ENCODE peak calls at places on chromosomes 3 and 15, in ten cellular contexts. One of them, this sample, is unnamed.
A peak's percentile ranks its signal among the peaks of the same experiment; 100 is the strongest.

GRCh38 chr15:95119041-95119440 is 887.7 kb downstream of the MCTP2 start:
- DNase-seq in A549: no peak
- DNase-seq in neuronal stem cell: no peak
- DNase-seq in aorta: no peak
- DNase-seq in fibroblast of lung: no peak
- DNase-seq in right cardiac atrium: no peak
- DNase-seq in NT2/D1: no peak
- DNase-seq in body of pancreas: no peak
- DNase-seq in H9: no peak
- DNase-seq in tibial artery: no peak
- DNase-seq in this sample: no peak

GRCh38 chr3:63655519-63655918 is 3.0 kb downstream of the SNTN start:
- DNase-seq in A549: no peak
- DNase-seq in neuronal stem cell: no peak
- DNase-seq in aorta: no peak
- DNase-seq in fibroblast of lung: peak; percentile 98
- DNase-seq in right cardiac atrium: no peak
- DNase-seq in NT2/D1: no peak
- DNase-seq in body of pancreas: no peak
- DNase-seq in H9: no peak
- DNase-seq in tibial artery: no peak
- DNase-seq in this sample: no peak

GRCh38 chr3:100525753-100526612 is 33.6 kb downstream of the TMEM45A start:
- DNase-seq in A549: no peak
- DNase-seq in neuronal stem cell: no peak
- DNase-seq in aorta: peak; percentile 51
- DNase-seq in fibroblast of lung: peak; percentile 98
- DNase-seq in right cardiac atrium: peak; percentile 18
- DNase-seq in NT2/D1: no peak
- DNase-seq in body of pancreas: peak; percentile 22
- DNase-seq in H9: no peak
- DNase-seq in tibial artery: no peak
- DNase-seq in this sample: no peak

GRCh38 chr3:128076783-128077624 is 24.8 kb downstream of the SEC61A1 start:
- DNase-seq in A549: no peak
- DNase-seq in neuronal stem cell: no peak
- DNase-seq in aorta: peak; percentile 79
- DNase-seq in fibroblast of lung: no peak
- DNase-seq in right cardiac atrium: peak; percentile 86
- DNase-seq in NT2/D1: no peak
- DNase-seq in body of pancreas: peak; percentile 39
- DNase-seq in H9: no peak
- DNase-seq in tibial artery: no peak
- DNase-seq in this sample: peak; percentile 28

GRCh38 chr15:69610858-69611257 is 158.2 kb downstream of the RPLP1 start:
- DNase-seq in A549: no peak
- DNase-seq in neuronal stem cell: no peak
- DNase-seq in aorta: no peak
- DNase-seq in fibroblast of lung: no peak
- DNase-seq in right cardiac atrium: no peak
- DNase-seq in NT2/D1: no peak
- DNase-seq in body of pancreas: no peak
- DNase-seq in H9: peak; percentile 8
- DNase-seq in tibial artery: no peak
- DNase-seq in this sample: no peak

GRCh38 chr3:21718161-21718765 is 32.7 kb downstream of the ZNF385D start:
- DNase-seq in A549: no peak
- DNase-seq in neuronal stem cell: no peak
- DNase-seq in aorta: no peak
- DNase-seq in fibroblast of lung: peak; percentile 100
- DNase-seq in right cardiac atrium: no peak
- DNase-seq in NT2/D1: no peak
- DNase-seq in body of pancreas: no peak
- DNase-seq in H9: no peak
- DNase-seq in tibial artery: no peak
- DNase-seq in this sample: no peak

GRCh38 chr15:83268147-83268546 is 16.3 kb downstream of the BNC1 start:
- DNase-seq in A549: no peak
- DNase-seq in neuronal stem cell: no peak
- DNase-seq in aorta: no peak
- DNase-seq in fibroblast of lung: no peak
- DNase-seq in right cardiac atrium: no peak
- DNase-seq in NT2/D1: no peak
- DNase-seq in body of pancreas: no peak
- DNase-seq in H9: no peak
- DNase-seq in tibial artery: no peak
- DNase-seq in this sample: no peak

GRCh38 chr15:73319460-73320245 is 49.1 kb downstream of the HCN4 start:
- DNase-seq in A549: no peak
- DNase-seq in neuronal stem cell: no peak
- DNase-seq in aorta: no peak
- DNase-seq in fibroblast of lung: no peak
- DNase-seq in right cardiac atrium: no peak
- DNase-seq in NT2/D1: no peak
- DNase-seq in body of pancreas: no peak
- DNase-seq in H9: no peak
- DNase-seq in tibial artery: no peak
- DNase-seq in this sample: no peak

GRCh38 chr15:93948728-93949127 is 282.6 kb upstream of the MCTP2 start:
- DNase-seq in A549: no peak
- DNase-seq in neuronal stem cell: no peak
- DNase-seq in aorta: no peak
- DNase-seq in fibroblast of lung: no peak
- DNase-seq in right cardiac atrium: no peak
- DNase-seq in NT2/D1: no peak
- DNase-seq in body of pancreas: no peak
- DNase-seq in H9: no peak
- DNase-seq in tibial artery: no peak
- DNase-seq in this sample: no peak

GRCh38 chr3:151101270-151101954 is 15.9 kb downstream of the MED12L start:
- DNase-seq in A549: no peak
- DNase-seq in neuronal stem cell: no peak
- DNase-seq in aorta: no peak
- DNase-seq in fibroblast of lung: no peak
- DNase-seq in right cardiac atrium: peak; percentile 44
- DNase-seq in NT2/D1: no peak
- DNase-seq in body of pancreas: no peak
- DNase-seq in H9: no peak
- DNase-seq in tibial artery: no peak
- DNase-seq in this sample: no peak

GRCh38 chr3:151096697-151097096 is 11.2 kb downstream of the MED12L start:
- DNase-seq in A549: no peak
- DNase-seq in neuronal stem cell: no peak
- DNase-seq in aorta: no peak
- DNase-seq in fibroblast of lung: no peak
- DNase-seq in right cardiac atrium: no peak
- DNase-seq in NT2/D1: no peak
- DNase-seq in body of pancreas: no peak
- DNase-seq in H9: no peak
- DNase-seq in tibial artery: no peak
- DNase-seq in this sample: no peak

GRCh38 chr3:151100076-151100475 is 14.6 kb downstream of the MED12L start:
- DNase-seq in A549: no peak
- DNase-seq in neuronal stem cell: no peak
- DNase-seq in aorta: no peak
- DNase-seq in fibroblast of lung: no peak
- DNase-seq in right cardiac atrium: no peak
- DNase-seq in NT2/D1: no peak
- DNase-seq in body of pancreas: no peak
- DNase-seq in H9: no peak
- DNase-seq in tibial artery: no peak
- DNase-seq in this sample: no peak
- H3K4me1 ChIP-seq in A549: no peaks in the 10 kb centered on the region
- H3K4me1 ChIP-seq in neuronal stem cell: no peaks in the 10 kb centered on the region
- H3K4me1 ChIP-seq in aorta: no peaks in the 10 kb centered on the region
- H3K4me1 ChIP-seq in fibroblast of lung: no peaks in the 10 kb centered on the region
- H3K4me1 ChIP-seq in right cardiac atrium: no peaks in the 10 kb centered on the region
- H3K4me1 ChIP-seq in NT2/D1: peaks cover 3% of the 10 kb centered on the region
- H3K4me1 ChIP-seq in body of pancreas: no peaks in the 10 kb centered on the region
- H3K4me1 ChIP-seq in H9: peaks cover 6% of the 10 kb centered on the region
- H3K4me1 ChIP-seq in tibial artery: no peaks in the 10 kb centered on the region
- H3K4me1 ChIP-seq in this sample: peaks cover 36% of the 10 kb centered on the region

DNA sequence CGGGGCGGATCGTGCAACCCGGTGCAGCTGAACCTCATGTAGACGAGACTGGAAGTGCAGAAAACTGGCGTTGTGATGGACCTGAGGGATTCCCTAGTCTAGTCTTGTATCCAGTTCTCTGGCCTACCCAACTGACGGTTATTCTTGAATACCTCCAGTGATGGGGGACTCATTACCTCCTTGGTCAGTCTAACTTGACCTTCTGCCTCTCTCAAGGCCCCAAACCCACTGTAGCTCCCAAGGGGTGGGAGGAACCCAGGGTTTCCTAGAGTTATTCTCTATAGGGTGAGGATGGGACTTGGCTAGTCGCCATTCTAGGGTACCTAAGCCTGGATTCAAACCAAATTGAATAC is 11.4 kb downstream of the PAK6 start:
- DNase-seq in A549: no peak
- DNase-seq in neuronal stem cell: no peak
- DNase-seq in aorta: peak; percentile 19
- DNase-seq in fibroblast of lung: no peak
- DNase-seq in right cardiac atrium: no peak
- DNase-seq in NT2/D1: no peak
- DNase-seq in body of pancreas: no peak
- DNase-seq in H9: no peak
- DNase-seq in tibial artery: no peak
- DNase-seq in this sample: no peak
- H3K4me1 ChIP-seq in A549: no peaks in the 10 kb centered on the region
- H3K4me1 ChIP-seq in neuronal stem cell: peaks cover 10% of the 10 kb centered on the region
- H3K4me1 ChIP-seq in aorta: no peaks in the 10 kb centered on the region
- H3K4me1 ChIP-seq in fibroblast of lung: no peaks in the 10 kb centered on the region
- H3K4me1 ChIP-seq in right cardiac atrium: peaks cover 8% of the 10 kb centered on the region
- H3K4me1 ChIP-seq in NT2/D1: peaks cover 6% of the 10 kb centered on the region
- H3K4me1 ChIP-seq in body of pancreas: peaks cover 32% of the 10 kb centered on the region
- H3K4me1 ChIP-seq in H9: no peaks in the 10 kb centered on the region
- H3K4me1 ChIP-seq in tibial artery: peaks cover 40% of the 10 kb centered on the region
- H3K4me1 ChIP-seq in this sample: peaks cover 2% of the 10 kb centered on the region

GRCh38 chr3:15315003-15315402 is 17.4 kb downstream of the SH3BP5 start:
- DNase-seq in A549: no peak
- DNase-seq in neuronal stem cell: no peak
- DNase-seq in aorta: peak; percentile 73
- DNase-seq in fibroblast of lung: peak; percentile 86
- DNase-seq in right cardiac atrium: no peak
- DNase-seq in NT2/D1: no peak
- DNase-seq in body of pancreas: no peak
- DNase-seq in H9: no peak
- DNase-seq in tibial artery: peak; percentile 86
- DNase-seq in this sample: no peak
- H3K4me1 ChIP-seq in A549: peaks cover 26% of the 10 kb centered on the region
- H3K4me1 ChIP-seq in neuronal stem cell: no peaks in the 10 kb centered on the region
- H3K4me1 ChIP-seq in aorta: peaks cover 12% of the 10 kb centered on the region
- H3K4me1 ChIP-seq in fibroblast of lung: no peaks in the 10 kb centered on the region
- H3K4me1 ChIP-seq in right cardiac atrium: peaks cover 22% of the 10 kb centered on the region
- H3K4me1 ChIP-seq in NT2/D1: peaks cover 10% of the 10 kb centered on the region
- H3K4me1 ChIP-seq in body of pancreas: peaks cover 13% of the 10 kb centered on the region
- H3K4me1 ChIP-seq in H9: peaks cover 7% of the 10 kb centered on the region
- H3K4me1 ChIP-seq in tibial artery: peaks cover 56% of the 10 kb centered on the region
- H3K4me1 ChIP-seq in this sample: peaks cover 14% of the 10 kb centered on the region

GRCh38 chr15:44719293-44719999 is 8.1 kb downstream of the B2M start:
- DNase-seq in A549: no peak
- DNase-seq in neuronal stem cell: no peak
- DNase-seq in aorta: no peak
- DNase-seq in fibroblast of lung: peak; percentile 21
- DNase-seq in right cardiac atrium: no peak
- DNase-seq in NT2/D1: no peak
- DNase-seq in body of pancreas: no peak
- DNase-seq in H9: no peak
- DNase-seq in tibial artery: no peak
- DNase-seq in this sample: peak; percentile 33

GRCh38 chr15:44716983-44717602 is 5.8 kb downstream of the B2M start:
- DNase-seq in A549: no peak
- DNase-seq in neuronal stem cell: no peak
- DNase-seq in aorta: no peak
- DNase-seq in fibroblast of lung: no peak
- DNase-seq in right cardiac atrium: no peak
- DNase-seq in NT2/D1: no peak
- DNase-seq in body of pancreas: no peak
- DNase-seq in H9: no peak
- DNase-seq in tibial artery: no peak
- DNase-seq in this sample: no peak

GRCh38 chr15:44718927-44719292 is 7.6 kb downstream of the B2M start:
- DNase-seq in A549: no peak
- DNase-seq in neuronal stem cell: no peak
- DNase-seq in aorta: no peak
- DNase-seq in fibroblast of lung: no peak
- DNase-seq in right cardiac atrium: no peak
- DNase-seq in NT2/D1: no peak
- DNase-seq in body of pancreas: no peak
- DNase-seq in H9: no peak
- DNase-seq in tibial artery: no peak
- DNase-seq in this sample: no peak

GRCh38 chr15:44720460-44721185 is 9.3 kb downstream of the B2M start:
- DNase-seq in A549: no peak
- DNase-seq in neuronal stem cell: no peak
- DNase-seq in aorta: no peak
- DNase-seq in fibroblast of lung: no peak
- DNase-seq in right cardiac atrium: no peak
- DNase-seq in NT2/D1: no peak
- DNase-seq in body of pancreas: no peak
- DNase-seq in H9: no peak
- DNase-seq in tibial artery: no peak
- DNase-seq in this sample: no peak

DNA sequence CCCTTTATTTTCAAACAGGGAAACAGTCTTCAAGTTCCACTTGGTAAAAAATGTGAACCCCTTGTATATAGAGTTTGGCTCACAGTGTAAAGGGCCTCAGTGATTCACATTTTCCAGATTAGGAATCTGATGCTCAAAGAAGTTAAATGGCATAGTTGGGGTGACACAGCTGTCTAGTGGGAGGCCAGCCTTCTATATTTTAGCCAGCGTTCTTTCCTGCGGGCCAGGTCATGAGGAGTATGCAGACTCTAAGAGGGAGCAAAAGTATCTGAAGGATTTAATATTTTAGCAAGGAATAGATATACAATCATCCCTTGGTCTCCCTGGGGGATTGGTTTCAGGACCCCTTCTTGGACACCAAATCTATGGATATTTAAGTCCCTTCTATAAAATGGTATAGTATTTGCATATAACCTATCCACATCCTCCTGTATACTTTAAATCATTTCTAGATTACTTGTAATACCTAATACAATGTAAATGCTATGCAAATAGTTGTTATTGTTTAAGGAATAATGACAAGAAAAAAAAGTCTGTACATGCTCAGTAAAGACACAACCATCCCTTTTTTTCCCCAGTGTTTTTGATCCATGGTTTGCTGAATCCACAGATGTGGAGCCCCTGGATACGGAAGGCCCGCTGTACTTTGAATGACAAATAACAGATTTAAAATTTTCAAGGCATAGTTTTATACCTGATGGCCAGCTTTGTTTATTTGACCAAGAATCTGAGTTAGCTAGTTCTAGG is 7.0 kb downstream of the B2M start:
- DNase-seq in A549: no peak
- DNase-seq in neuronal stem cell: no peak
- DNase-seq in aorta: no peak
- DNase-seq in fibroblast of lung: no peak
- DNase-seq in right cardiac atrium: no peak
- DNase-seq in NT2/D1: no peak
- DNase-seq in body of pancreas: no peak
- DNase-seq in H9: no peak
- DNase-seq in tibial artery: no peak
- DNase-seq in this sample: no peak
- H3K4me1 ChIP-seq in A549: peaks cover 2% of the 10 kb centered on the region
- H3K4me1 ChIP-seq in neuronal stem cell: no peaks in the 10 kb centered on the region
- H3K4me1 ChIP-seq in aorta: no peaks in the 10 kb centered on the region
- H3K4me1 ChIP-seq in fibroblast of lung: peaks cover 2% of the 10 kb centered on the region
- H3K4me1 ChIP-seq in right cardiac atrium: peaks cover 2% of the 10 kb centered on the region
- H3K4me1 ChIP-seq in NT2/D1: no peaks in the 10 kb centered on the region
- H3K4me1 ChIP-seq in body of pancreas: peaks cover 6% of the 10 kb centered on the region
- H3K4me1 ChIP-seq in H9: no peaks in the 10 kb centered on the region
- H3K4me1 ChIP-seq in tibial artery: no peaks in the 10 kb centered on the region
- H3K4me1 ChIP-seq in this sample: peaks cover 6% of the 10 kb centered on the region

GRCh38 chr3:165749817-165750216 is 87.4 kb downstream of the BCHE start:
- DNase-seq in A549: no peak
- DNase-seq in neuronal stem cell: no peak
- DNase-seq in aorta: no peak
- DNase-seq in fibroblast of lung: no peak
- DNase-seq in right cardiac atrium: no peak
- DNase-seq in NT2/D1: no peak
- DNase-seq in body of pancreas: no peak
- DNase-seq in H9: no peak
- DNase-seq in tibial artery: no peak
- DNase-seq in this sample: no peak
- H3K4me1 ChIP-seq in A549: no peaks in the 10 kb centered on the region
- H3K4me1 ChIP-seq in neuronal stem cell: no peaks in the 10 kb centered on the region
- H3K4me1 ChIP-seq in aorta: no peaks in the 10 kb centered on the region
- H3K4me1 ChIP-seq in fibroblast of lung: no peaks in the 10 kb centered on the region
- H3K4me1 ChIP-seq in right cardiac atrium: no peaks in the 10 kb centered on the region
- H3K4me1 ChIP-seq in NT2/D1: no peaks in the 10 kb centered on the region
- H3K4me1 ChIP-seq in body of pancreas: no peaks in the 10 kb centered on the region
- H3K4me1 ChIP-seq in H9: no peaks in the 10 kb centered on the region
- H3K4me1 ChIP-seq in tibial artery: no peaks in the 10 kb centered on the region
- H3K4me1 ChIP-seq in this sample: no peaks in the 10 kb centered on the region

This sample was measured in GM23338.